ENCODE peak calls at places on chromosomes 7 and 10, in four cellular contexts. X is effector memory CD4-positive, alpha-beta T cell; P is prostate gland; T is ovary. E is an unnamed sample.

GRCh38 chr7:135923700-135924261 is 53.4 kb downstream of the MTPN start:
- DNase-seq in X (no peak), P (no peak), T (no peak), E (no peak)

GRCh38 chr7:90655566-90655965 is 59.4 kb downstream of the CDK14 start:
- DNase-seq in X (no peak), P (no peak), T (no peak), E (no peak)

GRCh38 chr7:102912742-102913141 is at the start of gene LRRC17:
- DNase-seq in X (no peak), P (no peak), T (peak; percentile 50), E (no peak)

GRCh38 chr7:5470721-5471311 is 47.2 kb upstream of the TNRC18 start:
- DNase-seq in X (no peak), P (no peak), T (peak; percentile 48), E (no peak)

GRCh38 chr7:107686816-107687387 is 26.3 kb downstream of the SLC26A4 start:
- DNase-seq in X (no peak), P (no peak), T (no peak), E (no peak)

GRCh38 chr7:130432886-130433285 is 7.9 kb downstream of the CEP41 start:
- DNase-seq in X (no peak), P (no peak), T (no peak), E (no peak)

GRCh38 chr10:63515002-63515763 is 6.0 kb upstream of the REEP3 start:
- DNase-seq in X (no peak), P (no peak), T (no peak), E (no peak)

GRCh38 chr7:130303127-130303526 is 10.2 kb downstream of the CPA4 start:
- DNase-seq in X (no peak), P (no peak), T (no peak), E (no peak)

GRCh38 chr10:101043356-101043707 is 12.3 kb downstream of the SFXN3 start:
- DNase-seq in X (no peak), P (no peak), T (no peak), E (no peak)

GRCh38 chr7:143347950-143348349 is 14.6 kb downstream of the FAM131B start:
- DNase-seq in X (no peak), P (no peak), T (no peak), E (no peak)

GRCh38 chr10:100866575-100867098 is 46.1 kb upstream of the SLF2 start:
- DNase-seq in X (no peak), P (no peak), T (no peak), E (no peak)

GRCh38 chr7:96426027-96426426 is 104.1 kb upstream of the SLC25A13 start:
- DNase-seq in X (no peak), P (no peak), T (no peak), E (no peak)

GRCh38 chr7:1099637-1100036 is 11.7 kb downstream of the GPER1 start:
- DNase-seq in X (no peak), P (no peak), T (no peak), E (no peak)

GRCh38 chr7:151759591-151760042 is 117.3 kb downstream of the PRKAG2 start:
- DNase-seq in X (peak; percentile 24), P (peak; percentile 63), T (peak; percentile 67), E (no peak)

GRCh38 chr7:127690806-127691205 is 38.8 kb downstream of the SND1 start:
- DNase-seq in X (no peak), P (no peak), T (no peak), E (no peak)

GRCh38 chr7:44141221-44141850 is at the start of gene MYL7:
- DNase-seq in X (no peak), P (no peak), T (no peak), E (no peak)

GRCh38 chr7:101863598-101863997 is 46.2 kb downstream of the CUX1 start:
- DNase-seq in X (no peak), P (no peak), T (no peak), E (no peak)

GRCh38 chr7:121473645-121474300 is 77.7 kb upstream of the FAM3C start:
- DNase-seq in X (no peak), P (no peak), T (no peak), E (no peak)

GRCh38 chr7:6012355-6013104 is 3.5 kb downstream of the AIMP2 start:
- DNase-seq in X (no peak), P (no peak), T (no peak), E (no peak)

GRCh38 chr7:143931739-143932138 is 3.3 kb upstream of the OR2F2 start:
- DNase-seq in X (no peak), P (no peak), T (no peak), E (no peak)

GRCh38 chr10:122998360-122998917 is 10.2 kb downstream of the IKZF5 start:
- DNase-seq in X (no peak), P (no peak), T (no peak), E (no peak)

GRCh38 chr7:50142421-50143113 is 49.5 kb upstream of the ZPBP start:
- DNase-seq in X (no peak), P (no peak), T (no peak), E (no peak)

GRCh38 chr10:24556746-24557742 is 166.6 kb downstream of the ARHGAP21 start:
- DNase-seq in X (no peak), P (peak; percentile 40), T (no peak), E (no peak)

GRCh38 chr10:130141878-130142277 is 5.7 kb downstream of the GLRX3 start:
- DNase-seq in X (no peak), P (no peak), T (no peak), E (no peak)

GRCh38 chr10:92572362-92573090 is 1.4 kb downstream of the IDE start:
- DNase-seq in X (no peak), P (no peak), T (no peak), E (no peak)

GRCh38 chr10:3570855-3571266 is 214.1 kb downstream of the KLF6 start:
- DNase-seq in X (no peak), P (no peak), T (no peak), E (no peak)

GRCh38 chr10:71068811-71069411 is 143.5 kb upstream of the UNC5B start:
- DNase-seq in X (no peak), P (no peak), T (no peak), E (no peak)

GRCh38 chr7:98911936-98912335 is 33.6 kb downstream of the TRRAP start:
- DNase-seq in X (no peak), P (no peak), T (no peak), E (no peak)

GRCh38 chr10:97743169-97743945 is 6.4 kb downstream of the ZFYVE27 start:
- DNase-seq in X (no peak), P (no peak), T (no peak), E (no peak)

GRCh38 chr7:7843240-7843639 is 124.8 kb upstream of the RPA3 start:
- DNase-seq in X (no peak), P (no peak), T (no peak), E (no peak)

GRCh38 chr7:82389847-82390246 is 53.7 kb downstream of the CACNA2D1 start:
- DNase-seq in X (no peak), P (no peak), T (no peak), E (no peak)

GRCh38 chr10:130873636-130874035 is 437.9 kb downstream of the TCERG1L start:
- DNase-seq in X (no peak), P (no peak), T (no peak), E (no peak)

GRCh38 chr7:112882022-112882421 is 91.8 kb upstream of the TMEM168 start:
- DNase-seq in X (no peak), P (no peak), T (no peak), E (no peak)
- H3K4me1 ChIP-seq in X (no peaks in the 10 kb centered on the region), P (no peaks in the 10 kb centered on the region), T (peaks cover 5% of the 10 kb centered on the region), E (peaks cover 3% of the 10 kb centered on the region)

GRCh38 chr10:112348759-112349158 is 25.2 kb upstream of the ACSL5 start:
- DNase-seq in X (no peak), P (no peak), T (no peak), E (no peak)

GRCh38 chr10:112347709-112348671 is 25.9 kb upstream of the ACSL5 start:
- DNase-seq in X (no peak), P (no peak), T (no peak), E (no peak)

GRCh38 chr10:112349521-112350085 is 24.3 kb upstream of the ACSL5 start:
- DNase-seq in X (no peak), P (no peak), T (no peak), E (no peak)

GRCh38 chr10:112353046-112353445 is 20.9 kb upstream of the ACSL5 start:
- DNase-seq in X (no peak), P (no peak), T (no peak), E (peak; percentile 11)

DNA sequence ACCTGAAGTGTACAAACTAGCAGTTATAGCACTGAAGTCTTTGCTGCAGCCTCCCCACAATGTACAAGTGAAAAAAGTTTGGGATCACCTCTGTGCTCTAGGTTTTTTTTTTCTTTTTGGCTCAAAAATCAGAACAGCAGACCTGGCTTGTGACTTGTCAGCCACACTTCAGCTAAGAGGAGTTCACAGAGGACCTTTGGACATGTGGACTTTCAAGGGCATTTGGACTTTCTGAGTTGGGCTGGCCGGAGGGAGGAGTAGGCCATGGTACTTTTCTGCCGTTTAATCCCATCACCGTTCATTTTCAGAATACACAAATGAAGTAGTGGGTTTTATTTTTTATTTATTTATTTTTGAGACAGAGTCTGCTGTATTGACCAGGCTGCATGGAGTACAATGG is 21.9 kb upstream of the ACSL5 start:
- DNase-seq in X (no peak), P (no peak), T (no peak), E (no peak)
- H3K27ac ChIP-seq in X (no peak overlapping the region), P (no peak overlapping the region), T (no peak overlapping the region), E (no peak overlapping the region)

GRCh38 chr7:16741676-16742075 is 11.9 kb upstream of the TSPAN13 start:
- DNase-seq in X (no peak), P (no peak), T (no peak), E (no peak)

GRCh38 chr7:16739863-16740622 is 13.5 kb upstream of the TSPAN13 start:
- DNase-seq in X (no peak), P (peak; percentile 70), T (peak; percentile 32), E (no peak)

GRCh38 chr7:16740996-16741395 is 12.6 kb upstream of the TSPAN13 start:
- DNase-seq in X (no peak), P (no peak), T (no peak), E (no peak)

GRCh38 chr7:16740623-16740953 is 13.0 kb upstream of the TSPAN13 start:
- DNase-seq in X (no peak), P (no peak), T (no peak), E (no peak)

DNA sequence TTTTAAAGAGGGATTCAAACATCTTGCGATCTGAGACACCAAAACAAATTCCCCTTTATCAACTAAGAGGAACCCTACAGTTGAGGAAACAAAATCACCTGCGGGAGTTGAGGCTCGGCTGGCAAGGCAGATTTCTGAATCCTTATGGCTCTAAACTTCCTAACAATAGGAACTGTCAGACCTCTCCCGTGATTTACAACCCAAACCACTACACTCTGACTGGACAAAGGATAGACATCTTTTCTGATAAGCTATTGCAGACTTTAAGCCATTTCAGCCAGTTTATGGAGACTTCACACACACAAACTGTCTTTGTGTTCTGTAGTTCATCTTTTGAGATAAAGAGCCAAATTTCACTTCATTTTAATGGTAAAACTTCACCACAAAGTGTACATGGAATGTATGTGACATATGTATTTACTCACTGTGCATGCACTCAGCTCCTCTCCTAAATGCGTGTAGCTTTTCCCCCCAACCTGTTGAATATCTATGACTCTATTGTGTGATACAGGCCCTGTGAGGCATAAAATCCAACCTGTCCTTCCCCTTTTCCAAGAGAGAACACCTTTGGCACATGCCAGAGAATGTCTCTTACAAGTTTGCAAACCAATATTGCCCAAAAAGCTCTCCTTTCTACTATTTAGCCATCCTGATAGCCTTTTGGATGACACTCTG is 15.4 kb upstream of the TSPAN13 start:
- DNase-seq in X (no peak), P (no peak), T (no peak), E (no peak)
- H3K4me1 ChIP-seq in X (no peaks in the 10 kb centered on the region), P (no peaks in the 10 kb centered on the region), T (no peaks in the 10 kb centered on the region), E (peaks cover 6% of the 10 kb centered on the region)

DNA sequence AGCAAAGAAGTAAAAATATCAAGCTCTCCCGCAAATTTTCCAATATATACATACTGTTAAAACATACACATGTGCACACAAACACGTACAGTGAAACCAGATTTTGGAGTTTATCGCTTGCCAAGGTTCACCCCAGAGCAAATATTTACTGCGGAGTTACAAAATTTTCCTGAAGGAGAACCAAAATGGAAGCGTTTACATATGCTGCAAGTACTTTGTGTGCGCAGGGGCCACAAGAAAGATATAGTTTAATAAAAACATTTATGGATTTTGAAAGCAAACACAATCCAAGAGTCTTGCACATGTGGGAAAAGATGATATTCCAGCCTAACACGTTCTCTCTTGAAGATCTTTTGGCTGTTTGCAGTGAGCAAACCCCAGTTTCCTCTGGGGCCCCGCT is 301.3 kb upstream of the NFE2L3 start:
- DNase-seq in X (no peak), P (no peak), T (no peak), E (no peak)
- H3K27ac ChIP-seq in X (no peak overlapping the region), P (no peak overlapping the region), T (no peak overlapping the region), E (peak overlapping the region; percentile 75)

E was measured in suprapubic skin.